ENCODE peak calls at places on chromosomes 2 and 18, in seven cellular contexts. W, Q, J, F, N, Y and X are unnamed samples. For H3K4me1, the result is how much of the 10 kb centered on the place peaks cover.

GRCh38 chr18:56139792-56140254 is 498.6 kb downstream of the TXNL1 start:
- DNase-seq in W (no peak), Y (peak), F (no peak), J (no peak), Q (peak), N (peak), X (no peak)

GRCh38 chr2:144515694-144516416 is 4.1 kb downstream of the ZEB2 start:
- DNase-seq in Q (peak), Y (peak), F (peak), W (no peak), J (peak), N (peak), X (peak)

GRCh38 chr18:31684279-31685096 is at the start of gene B4GALT6:
- DNase-seq in F (peak), Y (peak), N (no peak), Q (peak), J (peak), W (peak), X (no peak)

GRCh38 chr2:160696061-160696452 is 202.4 kb upstream of the RBMS1 start:
- DNase-seq in Y (no peak), N (no peak), F (no peak), W (no peak), Q (no peak), J (no peak), X (no peak)

GRCh38 chr18:77250926-77251729 is 1.5 kb downstream of the GALR1 start:
- DNase-seq in J (no peak), N (no peak), Y (no peak), W (no peak), Q (no peak), F (peak), X (no peak)

GRCh38 chr18:74546751-74547530 is 12.6 kb downstream of the CNDP1 start:
- DNase-seq in Q (peak), J (no peak), N (no peak), W (no peak), Y (no peak), F (no peak), X (no peak)

GRCh38 chr18:75854174-75854573 is 426.7 kb upstream of the SMIM21 start:
- DNase-seq in W (no peak), F (peak), N (no peak), J (no peak), Y (no peak), Q (no peak), X (no peak)

GRCh38 chr18:9483526-9483925 is 8.2 kb downstream of the RALBP1 start:
- DNase-seq in F (no peak), N (no peak), W (no peak), Q (no peak), Y (no peak), J (no peak), X (no peak)

GRCh38 chr2:217795706-217796465 is 206.9 kb downstream of the TNS1 start:
- DNase-seq in W (no peak), J (no peak), Y (no peak), N (peak), F (peak), Q (peak), X (no peak)

GRCh38 chr2:127047716-127048617 is 59.0 kb downstream of the BIN1 start:
- DNase-seq in J (peak), W (peak), N (no peak), F (peak), Q (no peak), Y (peak), X (no peak)

GRCh38 chr2:64403426-64403825 is 50.5 kb upstream of the LGALSL start:
- DNase-seq in Q (no peak), F (no peak), Y (no peak), N (no peak), J (no peak), W (no peak), X (no peak)

GRCh38 chr18:35572644-35573043 is 8.9 kb upstream of the GALNT1 start:
- DNase-seq in N (no peak), W (no peak), Q (peak), J (no peak), Y (no peak), F (no peak), X (no peak)

GRCh38 chr2:177306550-177306949 is 42.0 kb upstream of the NFE2L2 start:
- DNase-seq in W (no peak), Q (no peak), J (no peak), Y (no peak), N (no peak), F (no peak), X (no peak)

GRCh38 chr2:12828932-12829331 is 112.2 kb downstream of the TRIB2 start:
- DNase-seq in F (no peak), N (no peak), W (no peak), J (no peak), Y (no peak), Q (no peak), X (no peak)

GRCh38 chr2:65546406-65546805 is 114.0 kb upstream of the SPRED2 start:
- DNase-seq in J (no peak), N (peak), W (no peak), Y (no peak), F (no peak), Q (no peak), X (no peak)

GRCh38 chr18:45724591-45724990 is 610 bp downstream of the SLC14A1 start:
- DNase-seq in Y (no peak), J (no peak), N (no peak), W (no peak), F (no peak), Q (peak), X (no peak)

GRCh38 chr2:163348843-163349395 is 386.9 kb downstream of the FIGN start:
- DNase-seq in Q (peak), Y (no peak), N (no peak), F (peak), W (no peak), J (no peak), X (no peak)

GRCh38 chr2:119821266-119821665 is 61.5 kb downstream of the PTPN4 start:
- DNase-seq in W (no peak), J (no peak), Y (no peak), F (no peak), Q (no peak), N (no peak), X (no peak)

GRCh38 chr2:200741468-200742202 is 70.1 kb upstream of the BZW1 start:
- DNase-seq in J (no peak), Q (no peak), W (no peak), F (peak), N (no peak), Y (no peak), X (no peak)

GRCh38 chr2:20198796-20199361 is 26.1 kb downstream of the SDC1 start:
- DNase-seq in Q (no peak), J (no peak), W (no peak), F (no peak), N (no peak), Y (no peak), X (no peak)

GRCh38 chr2:20195431-20195830 is 29.5 kb downstream of the SDC1 start:
- DNase-seq in W (no peak), Q (no peak), F (no peak), Y (no peak), N (no peak), J (no peak), X (no peak)

GRCh38 chr2:20196053-20196880 is 28.7 kb downstream of the SDC1 start:
- DNase-seq in Y (no peak), F (no peak), Q (no peak), W (no peak), N (no peak), J (no peak), X (no peak)

GRCh38 chr2:20198001-20198400 is 26.9 kb downstream of the SDC1 start:
- DNase-seq in F (no peak), W (no peak), J (no peak), N (no peak), Y (no peak), Q (no peak), X (no peak)

GRCh38 chr2:20196881-20197204 is 28.1 kb downstream of the SDC1 start:
- DNase-seq in Q (no peak), N (no peak), F (no peak), Y (no peak), W (no peak), J (no peak), X (no peak)
- H3K27ac ChIP-seq in Q (no peak), N (no peak), F (peak), Y (no peak), W (no peak), J (no peak), X (no peak)

DNA sequence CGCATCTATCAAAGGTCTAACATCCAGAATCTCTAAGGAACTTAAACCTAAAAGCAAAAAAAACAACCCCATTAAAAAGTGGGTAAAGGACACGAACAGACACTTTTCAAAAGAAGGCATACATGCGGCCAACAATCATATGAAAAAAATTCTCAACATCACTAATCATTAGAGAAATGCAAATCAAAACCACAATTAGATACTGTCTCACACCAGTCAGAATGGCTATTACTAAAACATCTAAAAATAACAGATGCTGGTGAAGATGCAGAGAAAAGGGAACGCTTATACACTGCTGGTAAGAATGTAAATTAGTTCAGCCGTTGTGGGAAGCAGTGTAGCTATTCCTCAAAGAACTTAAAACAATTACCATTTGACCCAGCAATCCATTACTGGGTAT is 38.0 kb downstream of the PPP3R1 start:
- DNase-seq in Q (no peak), F (no peak), Y (no peak), J (no peak), N (no peak), W (no peak), X (no peak)
- H3K4me3 ChIP-seq in Q (no peak), F (no peak), Y (no peak), J (no peak), N (no peak), W (no peak), X (no peak)

DNA sequence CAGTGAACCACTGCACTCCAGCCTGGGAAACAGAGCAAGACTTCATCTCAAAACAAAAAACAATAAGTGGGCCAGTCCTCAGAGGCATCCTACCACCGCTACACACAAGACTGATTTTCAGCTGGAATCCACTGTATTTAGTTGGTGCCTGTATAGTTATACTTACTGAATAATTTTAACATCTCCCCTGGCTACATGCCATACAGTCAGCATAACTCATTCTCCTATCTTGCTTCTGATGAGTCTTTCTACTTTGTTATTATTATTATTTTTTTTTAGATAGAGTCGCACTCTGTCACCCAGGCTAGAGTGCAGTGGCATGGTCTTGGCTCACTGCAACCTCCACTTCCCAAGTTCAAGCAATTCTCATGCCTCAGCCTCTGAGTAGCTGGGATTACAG is 19.9 kb upstream of the CAB39 start:
- DNase-seq in Q (no peak), F (no peak), N (no peak), Y (no peak), W (no peak), J (no peak), X (no peak)
- H3K4me1 ChIP-seq in Q (under half), F (under half), N (under half), Y (under half), W (under half), J (under half), X (under half)

DNA sequence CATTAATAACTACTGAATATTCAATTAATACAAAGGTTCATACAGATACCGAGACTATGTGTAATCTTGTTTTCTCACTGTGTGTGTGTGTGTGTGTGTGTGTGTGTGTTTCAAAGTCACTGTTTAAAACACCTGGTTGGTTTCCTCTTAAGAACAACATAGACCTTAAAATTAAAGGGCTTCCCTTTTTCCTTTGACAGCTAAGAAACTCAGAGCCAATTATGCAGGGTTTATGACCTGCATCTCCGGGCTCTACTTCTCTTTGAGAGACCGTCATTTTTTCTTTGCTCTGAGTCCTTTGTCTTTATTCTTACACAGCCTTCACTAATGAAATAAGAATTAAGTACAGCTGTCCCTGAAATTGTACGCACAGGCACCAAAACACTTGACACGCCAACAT is 145.6 kb downstream of the HDAC4 start:
- DNase-seq in Q (no peak), F (no peak), N (no peak), Y (no peak), W (no peak), J (no peak), X (peak)
- H3K27ac ChIP-seq in Q (no peak), F (no peak), N (no peak), Y (no peak), W (no peak), J (no peak), X (no peak)